ENCODE peak calls at places on chromosomes 12 and 14, in eight cellular contexts. P, X, Y, K, Z, R, F and A are unnamed samples.

GRCh38 chr12:40569626-40570179 is 122.5 kb upstream of the CNTN1 start:
- DNase-seq in R (no peak), X (no peak), P (no peak), F (peak), Y (no peak), Z (peak), K (peak), A (no peak)

GRCh38 chr12:28107679-28108078 is 82.6 kb upstream of the CCDC91 start:
- DNase-seq in K (no peak), F (no peak), X (no peak), P (no peak), R (no peak), Z (no peak), Y (no peak), A (no peak)

GRCh38 chr14:100727565-100728240 is 1.0 kb downstream of the DLK1 start:
- DNase-seq in F (no peak), P (no peak), R (no peak), Y (no peak), K (no peak), X (no peak), Z (no peak), A (no peak)

GRCh38 chr14:95189400-95190162 is 32.3 kb upstream of the DICER1 start:
- DNase-seq in K (no peak), P (peak), Y (no peak), Z (peak), F (no peak), R (no peak), X (no peak), A (no peak)

GRCh38 chr14:75829316-75829715 is 152.5 kb downstream of the TGFB3 start:
- DNase-seq in X (no peak), Z (no peak), R (no peak), Y (no peak), P (no peak), K (no peak), F (no peak), A (no peak)

GRCh38 chr12:43329381-43329780 is 222.6 kb downstream of the ADAMTS20 start:
- DNase-seq in Z (no peak), R (no peak), K (no peak), F (no peak), X (no peak), Y (no peak), P (no peak), A (no peak)

GRCh38 chr14:88993946-88994345 is 169.5 kb downstream of the TTC8 start:
- DNase-seq in P (peak), F (peak), X (no peak), R (no peak), K (peak), Z (peak), Y (no peak), A (no peak)

GRCh38 chr12:27705263-27705662 is 5.4 kb upstream of the MRPS35 start:
- DNase-seq in P (no peak), R (no peak), X (no peak), F (no peak), Y (no peak), Z (no peak), K (no peak), A (no peak)

GRCh38 chr14:94623856-94624499 is 11.8 kb downstream of the SERPINA3 start:
- DNase-seq in K (no peak), X (no peak), Y (no peak), Z (no peak), P (no peak), F (no peak), R (no peak), A (no peak)

GRCh38 chr14:80523518-80524117 is 312.3 kb upstream of the DIO2 start:
- DNase-seq in R (no peak), Z (peak), X (no peak), F (peak), K (peak), Y (no peak), P (peak), A (no peak)

GRCh38 chr12:128606970-128607369 is 216.8 kb downstream of the SLC15A4 start:
- DNase-seq in K (no peak), R (no peak), F (no peak), P (no peak), X (no peak), Y (no peak), Z (no peak), A (no peak)

GRCh38 chr12:99271071-99271470 is 376.5 kb upstream of the GARIN6 start:
- DNase-seq in Z (no peak), F (no peak), P (no peak), R (no peak), Y (no peak), X (no peak), K (no peak), A (no peak)

GRCh38 chr12:68871899-68872298 is 61.1 kb downstream of the CPM start:
- DNase-seq in F (peak), X (no peak), P (peak), Z (peak), Y (no peak), K (peak), R (no peak), A (no peak)

GRCh38 chr12:69651922-69652321 is 41.2 kb upstream of the LRRC10 start:
- DNase-seq in F (no peak), Y (no peak), Z (no peak), X (no peak), R (no peak), P (no peak), K (no peak), A (no peak)

GRCh38 chr12:109578330-109578927 is 4.8 kb downstream of the MVK start:
- DNase-seq in R (no peak), K (no peak), F (no peak), Y (no peak), Z (no peak), X (no peak), P (no peak), A (no peak)

GRCh38 chr14:94588311-94588710 is 7.1 kb downstream of the SERPINA5 start:
- DNase-seq in Y (no peak), F (no peak), P (peak), R (no peak), Z (no peak), K (no peak), X (no peak), A (no peak)

GRCh38 chr14:97299661-97300060 is 502.5 kb downstream of the VRK1 start:
- DNase-seq in Y (peak), Z (no peak), X (no peak), K (no peak), R (no peak), F (no peak), P (no peak), A (no peak)

GRCh38 chr12:52230364-52231281 is 2.4 kb upstream of the KRT7 start:
- DNase-seq in Z (peak), K (peak), P (peak), Y (no peak), R (peak), X (no peak), F (peak), A (no peak)

GRCh38 chr14:77142289-77142814 is 761 bp upstream of the ZDHHC22 start:
- DNase-seq in Z (no peak), K (no peak), X (no peak), Y (no peak), P (no peak), R (no peak), F (no peak), A (no peak)

GRCh38 chr14:89065879-89066278 is 241.4 kb downstream of the TTC8 start:
- DNase-seq in Z (no peak), R (no peak), P (no peak), F (no peak), Y (no peak), K (no peak), X (no peak), A (no peak)

GRCh38 chr12:45660330-45660729 is 69.2 kb upstream of the ARID2 start:
- DNase-seq in K (peak), R (no peak), Y (no peak), F (peak), P (peak), X (peak), Z (peak), A (no peak)

GRCh38 chr14:77290705-77291104 is 19.7 kb upstream of the NGB start:
- DNase-seq in K (no peak), Y (no peak), X (no peak), P (no peak), Z (peak), F (peak), R (no peak), A (no peak)

GRCh38 chr14:95432152-95433093 is 84.0 kb downstream of the SYNE3 start:
- DNase-seq in R (no peak), K (peak), Z (peak), P (peak), F (peak), Y (no peak), X (peak), A (no peak)

GRCh38 chr12:88258396-88258795 is 116.3 kb downstream of the TMTC3 start:
- DNase-seq in Y (no peak), Z (peak), F (no peak), R (no peak), K (peak), P (no peak), X (no peak), A (no peak)

GRCh38 chr12:1518486-1518762 is 76.0 kb downstream of the FBXL14 start:
- DNase-seq in R (no peak), Y (no peak), P (no peak), X (no peak), K (no peak), Z (no peak), F (no peak), A (no peak)